ENCODE peak calls at places on chromosomes 16 and 17, in nine cellular contexts. One of them, this sample, is unnamed.

GRCh38 chr16:1100084-1100800 is 4.2 kb upstream of the C1QTNF8 start:
- DNase-seq in SHP77: no peak
- DNase-seq in DMS153: no peak
- DNase-seq in cardiac fibroblast: no peak
- DNase-seq in kidney glomerular epithelial cell: no peak
- DNase-seq in PC-3: no peak
- DNase-seq in AG09319: no peak
- DNase-seq in NCI-H2081: no peak
- DNase-seq in adrenal gland: no peak
- DNase-seq in this sample: no peak

GRCh38 chr16:17314148-17314547 is 156.6 kb downstream of the XYLT1 start:
- DNase-seq in adrenal gland: no peak
- DNase-seq in cardiac fibroblast: no peak
- DNase-seq in PC-3: no peak
- DNase-seq in kidney glomerular epithelial cell: no peak
- DNase-seq in DMS153: no peak
- DNase-seq in SHP77: no peak
- DNase-seq in AG09319: no peak
- DNase-seq in NCI-H2081: no peak
- DNase-seq in this sample: no peak

GRCh38 chr16:4265676-4266075 is 7.1 kb downstream of the TFAP4 start:
- DNase-seq in adrenal gland: no peak
- DNase-seq in cardiac fibroblast: no peak
- DNase-seq in DMS153: no peak
- DNase-seq in NCI-H2081: no peak
- DNase-seq in AG09319: no peak
- DNase-seq in kidney glomerular epithelial cell: no peak
- DNase-seq in PC-3: no peak
- DNase-seq in SHP77: no peak
- DNase-seq in this sample: no peak

GRCh38 chr17:2174471-2175293 is 119.8 kb downstream of the HIC1 start:
- DNase-seq in kidney glomerular epithelial cell: peak; percentile 65
- DNase-seq in NCI-H2081: no peak
- DNase-seq in DMS153: no peak
- DNase-seq in AG09319: peak; percentile 92
- DNase-seq in SHP77: peak; percentile 22
- DNase-seq in adrenal gland: peak; percentile 86
- DNase-seq in cardiac fibroblast: peak; percentile 98
- DNase-seq in PC-3: no peak
- DNase-seq in this sample: no peak

GRCh38 chr16:4984174-4985000 is 26.3 kb downstream of the SEC14L5 start:
- DNase-seq in kidney glomerular epithelial cell: no peak
- DNase-seq in SHP77: no peak
- DNase-seq in NCI-H2081: no peak
- DNase-seq in PC-3: no peak
- DNase-seq in adrenal gland: no peak
- DNase-seq in DMS153: no peak
- DNase-seq in AG09319: no peak
- DNase-seq in cardiac fibroblast: no peak
- DNase-seq in this sample: no peak

GRCh38 chr16:27699540-27699939 is 149.6 kb downstream of the KATNIP start:
- DNase-seq in kidney glomerular epithelial cell: no peak
- DNase-seq in PC-3: no peak
- DNase-seq in SHP77: no peak
- DNase-seq in AG09319: no peak
- DNase-seq in adrenal gland: no peak
- DNase-seq in DMS153: no peak
- DNase-seq in NCI-H2081: no peak
- DNase-seq in cardiac fibroblast: no peak
- DNase-seq in this sample: no peak

GRCh38 chr17:51653902-51654301 is 393.6 kb downstream of the UTP18 start:
- DNase-seq in AG09319: no peak
- DNase-seq in cardiac fibroblast: no peak
- DNase-seq in adrenal gland: no peak
- DNase-seq in kidney glomerular epithelial cell: no peak
- DNase-seq in SHP77: no peak
- DNase-seq in NCI-H2081: no peak
- DNase-seq in PC-3: peak; percentile 45
- DNase-seq in DMS153: no peak
- DNase-seq in this sample: no peak

GRCh38 chr17:56262854-56263253 is 109.6 kb downstream of the ANKFN1 start:
- DNase-seq in AG09319: no peak
- DNase-seq in adrenal gland: no peak
- DNase-seq in kidney glomerular epithelial cell: no peak
- DNase-seq in DMS153: peak; percentile 45
- DNase-seq in PC-3: peak; percentile 19
- DNase-seq in SHP77: no peak
- DNase-seq in cardiac fibroblast: no peak
- DNase-seq in NCI-H2081: no peak
- DNase-seq in this sample: no peak

GRCh38 chr16:66357523-66357928 is 9.0 kb upstream of the CDH5 start:
- DNase-seq in DMS153: peak; percentile 49
- DNase-seq in AG09319: peak; percentile 52
- DNase-seq in NCI-H2081: peak; percentile 63
- DNase-seq in kidney glomerular epithelial cell: peak; percentile 80
- DNase-seq in cardiac fibroblast: peak; percentile 92
- DNase-seq in SHP77: peak; percentile 44
- DNase-seq in adrenal gland: peak; percentile 58
- DNase-seq in PC-3: peak; percentile 90
- DNase-seq in this sample: no peak

GRCh38 chr17:37147301-37147812 is 198.6 kb downstream of the AATF start:
- DNase-seq in adrenal gland: no peak
- DNase-seq in AG09319: no peak
- DNase-seq in cardiac fibroblast: peak; percentile 6
- DNase-seq in PC-3: peak; percentile 68
- DNase-seq in NCI-H2081: no peak
- DNase-seq in DMS153: no peak
- DNase-seq in kidney glomerular epithelial cell: peak; percentile 25
- DNase-seq in SHP77: no peak
- DNase-seq in this sample: no peak

GRCh38 chr17:61205931-61206330 is 193.7 kb upstream of the TBX2 start:
- DNase-seq in adrenal gland: no peak
- DNase-seq in kidney glomerular epithelial cell: no peak
- DNase-seq in cardiac fibroblast: no peak
- DNase-seq in AG09319: no peak
- DNase-seq in PC-3: peak; percentile 38
- DNase-seq in SHP77: no peak
- DNase-seq in NCI-H2081: no peak
- DNase-seq in DMS153: no peak
- DNase-seq in this sample: no peak

GRCh38 chr17:8121531-8122390 is 2.1 kb downstream of the HES7 start:
- DNase-seq in AG09319: no peak
- DNase-seq in DMS153: no peak
- DNase-seq in PC-3: peak; percentile 47
- DNase-seq in kidney glomerular epithelial cell: peak; percentile 41
- DNase-seq in NCI-H2081: peak; percentile 30
- DNase-seq in SHP77: peak; percentile 55
- DNase-seq in adrenal gland: no peak
- DNase-seq in cardiac fibroblast: peak; percentile 61
- DNase-seq in this sample: no peak

GRCh38 chr17:63573634-63574033 is 23.4 kb downstream of the DCAF7 start:
- DNase-seq in kidney glomerular epithelial cell: no peak
- DNase-seq in NCI-H2081: no peak
- DNase-seq in AG09319: no peak
- DNase-seq in DMS153: no peak
- DNase-seq in adrenal gland: no peak
- DNase-seq in SHP77: no peak
- DNase-seq in PC-3: peak; percentile 37
- DNase-seq in cardiac fibroblast: peak; percentile 5
- DNase-seq in this sample: no peak

GRCh38 chr17:66667491-66668030 is 167.4 kb upstream of the CACNG5 start:
- DNase-seq in kidney glomerular epithelial cell: no peak
- DNase-seq in AG09319: no peak
- DNase-seq in PC-3: no peak
- DNase-seq in adrenal gland: no peak
- DNase-seq in SHP77: no peak
- DNase-seq in NCI-H2081: no peak
- DNase-seq in cardiac fibroblast: no peak
- DNase-seq in DMS153: no peak
- DNase-seq in this sample: no peak

GRCh38 chr16:57761957-57762356 is 26.4 kb downstream of the KATNB1 start:
- DNase-seq in DMS153: no peak
- DNase-seq in kidney glomerular epithelial cell: no peak
- DNase-seq in cardiac fibroblast: no peak
- DNase-seq in PC-3: no peak
- DNase-seq in adrenal gland: no peak
- DNase-seq in NCI-H2081: no peak
- DNase-seq in AG09319: no peak
- DNase-seq in SHP77: no peak
- DNase-seq in this sample: no peak

GRCh38 chr17:39751637-39752036 is 13.9 kb downstream of the GRB7 start:
- DNase-seq in DMS153: no peak
- DNase-seq in SHP77: no peak
- DNase-seq in adrenal gland: no peak
- DNase-seq in PC-3: no peak
- DNase-seq in NCI-H2081: no peak
- DNase-seq in kidney glomerular epithelial cell: no peak
- DNase-seq in cardiac fibroblast: no peak
- DNase-seq in AG09319: no peak
- DNase-seq in this sample: no peak

This sample was measured in esophagus squamous epithelium.